ENCODE peak calls at places on chromosomes 2 and 18, in five cellular contexts. B, H, M, F and W are unnamed samples. For H3K36me3, the result is how much of the 10 kb centered on the place peaks cover.

GRCh38 chr2:241399941-241400922 is 44.1 kb downstream of the FARP2 start:
- DNase-seq in B (no peak), H (no peak), M (peak), F (no peak), W (no peak)

GRCh38 chr2:227804970-227805369 is 8.7 kb upstream of the CCL20 start:
- DNase-seq in H (no peak), B (no peak), M (no peak), F (no peak), W (no peak)

GRCh38 chr2:231300020-231300721 is 95.3 kb upstream of the B3GNT7 start:
- DNase-seq in B (no peak), F (peak), H (no peak), M (peak), W (no peak)

GRCh38 chr2:54704238-54704637 is 19.2 kb upstream of the EML6 start:
- DNase-seq in M (no peak), B (no peak), F (no peak), H (no peak), W (no peak)

GRCh38 chr18:5057348-5058012 is 139.6 kb downstream of the AKAIN1 start:
- DNase-seq in H (peak), B (peak), M (peak), F (peak), W (peak)

GRCh38 chr2:239765911-239766310 is 259.2 kb downstream of the NDUFA10 start:
- DNase-seq in F (no peak), B (no peak), H (no peak), M (no peak), W (no peak)

GRCh38 chr2:108806362-108806761 is 19.8 kb downstream of the CCDC138 start:
- DNase-seq in B (no peak), M (no peak), F (no peak), H (no peak), W (no peak)

GRCh38 chr2:135874966-135875365 is 1.3 kb downstream of the MCM6 start:
- DNase-seq in H (no peak), B (no peak), M (no peak), F (no peak), W (no peak)

GRCh38 chr2:209579236-209579749 is 155.4 kb downstream of the MAP2 start:
- DNase-seq in M (no peak), H (no peak), F (no peak), B (no peak), W (no peak)

GRCh38 chr2:215917953-215918620 is 95.3 kb downstream of the MREG start:
- DNase-seq in B (no peak), H (no peak), F (peak), M (no peak), W (no peak)

GRCh38 chr2:74232426-74232825 is 34.0 kb downstream of the MTHFD2 start:
- DNase-seq in H (peak), B (no peak), M (no peak), F (no peak), W (no peak)

GRCh38 chr2:143513081-143513480 is 383.9 kb downstream of the ARHGAP15 start:
- DNase-seq in B (peak), F (peak), M (peak), H (peak), W (peak)

GRCh38 chr2:32678825-32679224 is 51.0 kb downstream of the TTC27 start:
- DNase-seq in M (no peak), H (no peak), B (no peak), F (no peak), W (peak)

GRCh38 chr2:72012886-72013574 is 134.6 kb downstream of the CYP26B1 start:
- DNase-seq in H (no peak), F (no peak), B (no peak), M (no peak), W (no peak)
- TF ChIP-seq SRF in H (no peak), F (no peak), B (no peak), M (no peak), W (no peak)

GRCh38 chr2:200475795-200476194 is 34.1 kb downstream of the KCTD18 start:
- DNase-seq in M (no peak), H (no peak), B (no peak), F (no peak), W (no peak)
- H3K36me3 ChIP-seq in M (under half), H (under half), B (under half), F (under half), W (under half)

GRCh38 chr2:225100856-225101294 is 58.6 kb upstream of the DOCK10 start:
- DNase-seq in F (no peak), M (no peak), H (no peak), B (no peak), W (peak)
- TF ChIP-seq SRF in F (no peak), M (no peak), H (no peak), B (no peak), W (peak)

DNA sequence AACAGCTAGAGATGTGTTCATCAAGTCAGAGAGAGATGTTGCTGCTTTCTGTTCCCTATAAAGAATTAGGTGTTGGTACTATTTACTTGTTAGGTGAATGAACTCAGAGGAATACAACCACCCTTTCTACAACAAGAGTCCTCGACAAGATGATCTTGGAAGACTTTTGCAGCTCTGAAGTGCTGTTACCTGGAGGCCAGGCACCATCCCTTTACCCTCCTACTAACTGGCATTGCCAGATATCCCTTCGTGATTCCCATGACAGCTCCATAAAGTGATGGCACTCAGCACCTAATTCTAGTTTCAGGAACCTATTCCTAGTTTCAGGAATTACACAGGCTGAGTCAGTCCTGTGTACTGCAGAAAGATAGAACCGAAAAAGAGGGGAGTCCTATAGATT is 9.9 kb downstream of the ARPC2 start:
- DNase-seq in B (no peak), M (no peak), H (no peak), F (no peak), W (no peak)
- H3K36me3 ChIP-seq in B (under half), M (under half), H (half or more), F (under half), W (under half)

DNA sequence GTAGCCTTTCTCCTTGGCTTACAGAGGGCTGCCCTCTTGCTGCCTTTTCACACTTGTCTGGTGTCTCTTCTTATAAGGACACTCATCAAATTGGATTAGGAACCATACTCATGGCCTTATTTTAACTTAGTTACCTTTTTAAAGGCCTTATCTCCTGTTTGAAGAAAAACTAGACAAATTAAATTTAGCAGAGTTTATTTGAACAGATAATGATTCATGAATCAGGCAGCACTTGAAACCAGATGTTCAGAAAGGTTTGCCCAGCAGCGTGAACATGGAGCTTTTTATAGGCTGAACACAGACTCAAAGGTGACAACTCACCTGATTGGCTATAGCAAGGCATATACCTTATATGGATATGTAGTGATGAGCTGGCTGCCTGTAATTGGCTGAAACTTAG is 238.0 kb downstream of the GULP1 start:
- DNase-seq in H (no peak), M (no peak), F (no peak), B (no peak), W (no peak)
- TF ChIP-seq SRF in H (no peak), M (no peak), F (no peak), B (no peak), W (no peak)

GRCh38 chr2:149579972-149580882 is 7.3 kb downstream of the MMADHC start:
- DNase-seq in F (no peak), M (no peak), B (no peak), H (no peak), W (no peak)
- H3K36me3 ChIP-seq in F (under half), M (under half), B (under half), H (half or more), W (half or more)

GRCh38 chr2:181058378-181059269 is 78.2 kb downstream of the UBE2E3 start:
- DNase-seq in F (peak), M (peak), B (no peak), H (peak), W (peak)
- TF ChIP-seq SRF in F (no peak), M (no peak), B (no peak), H (no peak), W (no peak)

GRCh38 chr2:27024812-27025211 is 8.0 kb upstream of the TMEM214 start:
- DNase-seq in F (no peak), H (no peak), B (no peak), M (no peak), W (no peak)

GRCh38 chr2:27021253-27021801 is 11.4 kb upstream of the TMEM214 start:
- DNase-seq in F (no peak), B (no peak), H (no peak), M (peak), W (no peak)

GRCh38 chr2:27024188-27024587 is 8.6 kb upstream of the TMEM214 start:
- DNase-seq in B (peak), M (no peak), H (no peak), F (no peak), W (no peak)

GRCh38 chr2:27025281-27025800 is 7.4 kb upstream of the TMEM214 start:
- DNase-seq in F (no peak), H (no peak), B (no peak), M (no peak), W (no peak)

DNA sequence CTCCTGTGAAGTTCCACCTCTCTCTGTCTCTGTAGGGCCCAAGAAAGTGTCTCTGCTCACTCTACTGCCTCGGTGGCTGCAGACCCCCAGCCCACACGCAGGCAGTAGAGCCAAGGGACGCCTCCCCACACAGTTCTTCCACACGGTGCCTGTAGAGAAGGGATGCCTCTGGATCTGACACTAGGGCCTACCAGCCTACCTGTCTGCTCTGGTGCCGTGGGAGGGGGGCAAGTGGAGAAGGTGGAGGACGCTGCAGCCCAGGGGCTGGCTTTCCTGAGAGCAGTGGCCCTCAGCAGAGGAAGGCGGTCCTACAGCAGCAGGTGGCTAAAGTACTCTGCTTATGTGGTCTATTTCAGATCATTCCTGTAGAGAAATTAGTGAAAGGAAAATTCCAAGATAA is 9.0 kb upstream of the TMEM214 start:
- DNase-seq in M (no peak), H (no peak), B (no peak), F (no peak), W (no peak)
- H3K36me3 ChIP-seq in M (under half), H (half or more), B (under half), F (under half), W (under half)